ENCODE peak calls at places on chromosomes 11 and 22, in five cellular contexts. One of them, this sample, is unnamed.

GRCh38 chr11:117089685-117090084 is 8.5 kb downstream of the SIK3 start:
- DNase-seq in A172: no peak
- DNase-seq in iPS DF 6.9: no peak
- DNase-seq in cardiac fibroblast: no peak
- DNase-seq in body of pancreas: no peak
- DNase-seq in this sample: no peak

GRCh38 chr11:35084817-35085424 is 54.0 kb upstream of the CD44 start:
- DNase-seq in cardiac fibroblast: no peak
- DNase-seq in A172: no peak
- DNase-seq in iPS DF 6.9: no peak
- DNase-seq in body of pancreas: no peak
- DNase-seq in this sample: no peak

GRCh38 chr22:19120829-19121630 is 1.2 kb downstream of the DGCR2 start:
- DNase-seq in iPS DF 6.9: no peak
- DNase-seq in body of pancreas: peak; percentile 81
- DNase-seq in A172: peak; percentile 58
- DNase-seq in cardiac fibroblast: peak; percentile 21
- DNase-seq in this sample: no peak

GRCh38 chr11:115920841-115921480 is 416.7 kb upstream of the CADM1 start:
- DNase-seq in iPS DF 6.9: no peak
- DNase-seq in A172: no peak
- DNase-seq in cardiac fibroblast: no peak
- DNase-seq in body of pancreas: no peak
- DNase-seq in this sample: no peak

GRCh38 chr22:31084811-31085492 is 3.8 kb downstream of the SMTN start:
- DNase-seq in body of pancreas: peak; percentile 78
- DNase-seq in iPS DF 6.9: peak; percentile 66
- DNase-seq in cardiac fibroblast: peak; percentile 91
- DNase-seq in A172: peak; percentile 37
- DNase-seq in this sample: peak; percentile 80

GRCh38 chr22:32059426-32059825 is 16.4 kb downstream of the SLC5A1 start:
- DNase-seq in A172: no peak
- DNase-seq in cardiac fibroblast: no peak
- DNase-seq in iPS DF 6.9: no peak
- DNase-seq in body of pancreas: no peak
- DNase-seq in this sample: no peak

GRCh38 chr11:126465573-126466287 is 110.2 kb downstream of the ST3GAL4 start:
- DNase-seq in iPS DF 6.9: no peak
- DNase-seq in body of pancreas: no peak
- DNase-seq in cardiac fibroblast: no peak
- DNase-seq in A172: peak; percentile 26
- DNase-seq in this sample: no peak

GRCh38 chr11:28585007-28585406 is 476.8 kb downstream of the METTL15 start:
- DNase-seq in A172: no peak
- DNase-seq in cardiac fibroblast: no peak
- DNase-seq in iPS DF 6.9: no peak
- DNase-seq in body of pancreas: no peak
- DNase-seq in this sample: no peak

GRCh38 chr11:2361565-2361964 is 15.5 kb upstream of the CD81 start:
- DNase-seq in cardiac fibroblast: no peak
- DNase-seq in A172: no peak
- DNase-seq in iPS DF 6.9: no peak
- DNase-seq in body of pancreas: no peak
- DNase-seq in this sample: no peak

This sample was measured in mesothelial cell of epicardium.